ENCODE peak calls at places on chromosome 1, in ten cellular contexts. C, J, G, H, P, I, M, K, W and A are unnamed samples.

GRCh38 chr1:192951961-192952460 is 107.1 kb downstream of the UCHL5 start:
- DNase-seq in K (peak; percentile 87), H (peak; percentile 87), C (peak; percentile 10), P (no peak), M (peak; percentile 12), I (no peak), W (no peak), J (no peak), G (peak; percentile 35), A (no peak)

GRCh38 chr1:62426238-62426637 is 10.6 kb upstream of the USP1 start:
- DNase-seq in H (no peak), W (no peak), M (no peak), C (no peak), J (no peak), I (no peak), G (no peak), K (no peak), P (no peak), A (peak; percentile 26)

GRCh38 chr1:77407738-77408375 is 126.0 kb downstream of the AK5 start:
- DNase-seq in W (no peak), G (no peak), C (no peak), P (no peak), H (no peak), I (no peak), J (no peak), M (no peak), K (no peak), A (no peak)

GRCh38 chr1:9909222-9910046 is 635 bp downstream of the CTNNBIP1 start:
- DNase-seq in I (no peak), G (no peak), K (no peak), P (peak; percentile 48), C (peak; percentile 34), H (no peak), W (no peak), M (no peak), J (peak; percentile 30), A (peak; percentile 14)

GRCh38 chr1:41838266-41838665 is 80.5 kb downstream of the HIVEP3 start:
- DNase-seq in C (no peak), W (no peak), M (no peak), H (no peak), J (no peak), I (no peak), G (no peak), P (no peak), K (no peak), A (no peak)

GRCh38 chr1:37741130-37741529 is 23.8 kb downstream of the EPHA10 start:
- DNase-seq in J (no peak), P (no peak), G (no peak), H (peak; percentile 61), M (no peak), K (no peak), I (no peak), C (no peak), W (peak; percentile 8), A (no peak)

GRCh38 chr1:35714921-35715567 is 3.6 kb downstream of the C1orf216 start:
- DNase-seq in I (no peak), P (no peak), J (no peak), H (no peak), M (no peak), W (no peak), G (no peak), C (no peak), K (no peak), A (no peak)

GRCh38 chr1:62637392-62638105 is 40.2 kb downstream of the ANGPTL3 start:
- DNase-seq in I (no peak), G (no peak), M (no peak), C (no peak), H (no peak), W (no peak), K (no peak), J (no peak), P (no peak), A (no peak)

GRCh38 chr1:106785136-106785535 is 271.3 kb upstream of the PRMT6 start:
- DNase-seq in M (no peak), H (no peak), C (no peak), W (no peak), G (no peak), P (no peak), J (no peak), K (no peak), I (no peak), A (no peak)

GRCh38 chr1:236168716-236169429 is 26.5 kb downstream of the GPR137B start:
- DNase-seq in H (peak; percentile 56), J (no peak), P (peak; percentile 63), W (no peak), M (no peak), K (peak; percentile 79), I (no peak), C (no peak), G (peak; percentile 92), A (peak; percentile 79)

GRCh38 chr1:7641587-7642417 is 129.3 kb upstream of the VAMP3 start:
- DNase-seq in P (no peak), I (no peak), K (no peak), M (no peak), W (no peak), H (no peak), G (no peak), J (peak; percentile 38), C (no peak), A (no peak)
- TF ChIP-seq CTCF in P (no peak), I (no peak), K (no peak), M (no peak), W (no peak), H (peak; percentile 18), G (no peak), J (peak; percentile 21), C (no peak), A (no peak)

DNA sequence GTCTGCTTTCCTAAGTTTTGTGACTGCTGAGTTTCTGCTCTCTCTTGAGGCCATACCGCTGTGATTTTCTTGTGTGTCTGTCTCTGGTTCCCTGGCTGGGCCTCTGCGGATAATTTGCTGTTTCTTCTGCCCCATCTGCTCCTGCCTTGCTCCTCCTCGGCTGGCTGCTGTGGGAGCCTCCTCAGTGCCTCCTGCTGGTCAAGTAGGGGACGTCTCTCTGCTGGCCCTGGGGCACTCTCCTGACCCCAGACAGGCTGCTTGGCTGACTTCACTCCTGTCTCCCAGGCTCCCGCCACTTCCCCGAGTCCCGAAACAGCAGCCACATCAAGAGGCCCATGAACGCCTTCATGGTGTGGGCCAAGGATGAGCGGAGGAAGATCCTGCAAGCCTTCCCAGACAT is 28.5 kb downstream of the ETNK2 start:
- DNase-seq in H (no peak), P (peak; percentile 19), G (no peak), J (peak; percentile 65), M (no peak), K (no peak), I (peak; percentile 32), W (no peak), C (peak; percentile 27), A (no peak)
- TF ChIP-seq CTCF in H (peak; percentile 59), P (no peak), G (no peak), J (peak; percentile 64), M (peak; percentile 10), K (peak; percentile 32), I (peak; percentile 53), W (peak; percentile 54), C (peak; percentile 31), A (no peak)

GRCh38 chr1:3454811-3455618 is 550 bp downstream of the ARHGEF16 start:
- DNase-seq in J (peak; percentile 83), G (no peak), C (peak; percentile 70), P (peak; percentile 76), M (no peak), I (peak; percentile 68), H (no peak), K (no peak), W (no peak), A (peak; percentile 66)

GRCh38 chr1:3453203-3453761 is 1.2 kb upstream of the ARHGEF16 start:
- DNase-seq in M (peak; percentile 1), J (peak; percentile 86), C (peak; percentile 86), W (peak; percentile 68), G (peak; percentile 32), K (peak; percentile 41), H (peak; percentile 51), P (peak; percentile 86), I (peak; percentile 92), A (peak; percentile 86)

GRCh38 chr1:3455630-3456448 is 1.4 kb downstream of the ARHGEF16 start:
- DNase-seq in H (no peak), I (no peak), J (no peak), K (no peak), W (no peak), G (no peak), M (no peak), C (no peak), P (peak; percentile 42), A (no peak)

GRCh38 chr1:3452866-3453175 is 1.6 kb upstream of the ARHGEF16 start:
- DNase-seq in K (no peak), M (no peak), I (no peak), P (no peak), W (no peak), J (no peak), H (no peak), G (no peak), C (no peak), A (no peak)

GRCh38 chr1:3453891-3454810 is at the start of gene ARHGEF16:
- DNase-seq in I (peak; percentile 70), P (peak; percentile 92), G (no peak), J (peak; percentile 91), H (peak; percentile 29), C (peak; percentile 92), W (peak; percentile 66), K (peak; percentile 20), M (no peak), A (peak; percentile 89)
- TF ChIP-seq CTCF in I (peak; percentile 70), P (peak; percentile 67), G (no peak), J (peak; percentile 58), H (peak; percentile 25), C (peak; percentile 48), W (peak; percentile 53), K (peak; percentile 13), M (no peak), A (peak; percentile 55)

DNA sequence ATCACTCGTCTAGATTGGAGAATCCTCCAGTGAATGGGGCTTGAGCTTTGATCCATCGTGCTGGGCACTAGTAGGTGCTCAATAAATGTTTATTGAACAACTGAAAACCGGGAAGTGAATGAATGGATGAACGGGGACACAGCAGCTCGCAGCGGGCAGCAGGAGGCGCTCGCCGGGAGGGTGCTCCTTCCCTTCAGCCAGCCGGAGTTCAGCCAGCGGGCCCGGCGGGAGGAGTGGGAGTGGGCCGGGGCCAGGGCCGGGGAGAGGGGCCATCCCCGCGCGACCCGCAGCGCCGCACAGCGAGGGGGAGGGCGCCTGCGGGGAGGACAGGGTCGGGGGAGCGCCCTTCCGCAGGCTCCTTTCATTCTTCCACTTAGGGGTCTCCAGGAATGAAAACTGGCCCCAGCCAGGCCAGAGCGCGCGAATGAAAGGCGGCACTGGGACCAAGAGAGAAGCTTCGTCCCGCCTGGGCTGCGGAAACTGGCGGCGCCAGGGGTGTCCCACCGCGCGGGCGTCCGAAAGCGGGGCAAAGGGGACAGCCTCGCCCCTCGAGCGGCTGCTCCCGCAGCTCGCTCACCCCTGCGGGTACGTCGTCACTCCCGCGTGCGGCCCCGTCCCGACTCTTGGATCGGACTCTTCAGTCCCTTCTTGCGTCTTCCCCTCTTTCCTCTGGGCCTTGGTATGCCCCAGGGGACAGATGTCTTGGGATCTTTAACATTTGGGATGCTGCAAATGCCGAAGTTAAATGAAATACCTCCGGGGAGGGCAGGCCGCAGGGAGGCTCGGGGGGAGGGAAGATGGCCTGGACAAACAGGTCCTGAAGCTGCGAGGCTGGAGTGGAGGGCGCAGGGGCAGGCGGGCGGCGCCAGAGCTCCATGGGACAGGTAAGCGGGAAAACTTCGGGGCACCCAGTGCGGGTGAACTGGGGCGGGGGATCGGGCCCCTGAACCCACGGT is 3.6 kb upstream of the INAVA start:
- DNase-seq in W (peak; percentile 54), J (peak; percentile 91), M (no peak), I (peak; percentile 70), K (peak; percentile 23), H (peak; percentile 24), G (peak; percentile 24), C (peak; percentile 68), P (peak; percentile 61), A (peak; percentile 83)
- TF ChIP-seq CTCF in W (peak; percentile 58), J (peak; percentile 76), M (peak; percentile 42), I (peak; percentile 76), K (peak; percentile 46), H (peak; percentile 78), G (peak; percentile 76), C (peak; percentile 37), P (peak; percentile 26), A (peak; percentile 65)